ENCODE peak calls at places on chromosomes 4 and X, in seven cellular contexts. One of them, this sample, is unnamed.

GRCh38 chrX:45515262-45516215 is 314.9 kb upstream of the DIPK2B start:
- DNase-seq in kidney epithelial cell: peak; percentile 55
- DNase-seq in upper lobe of right lung: peak; percentile 68
- DNase-seq in RWPE2: peak; percentile 81
- DNase-seq in pancreas: peak; percentile 34
- DNase-seq in testis: peak; percentile 32
- DNase-seq in Peyer's patch: peak; percentile 71
- DNase-seq in this sample: peak; percentile 23

GRCh38 chr4:77990904-77991358 is 66.2 kb upstream of the FRAS1 start:
- DNase-seq in testis: no peak
- DNase-seq in kidney epithelial cell: no peak
- DNase-seq in upper lobe of right lung: no peak
- DNase-seq in pancreas: no peak
- DNase-seq in RWPE2: no peak
- DNase-seq in Peyer's patch: no peak
- DNase-seq in this sample: no peak

GRCh38 chr4:182089326-182089725 is 153.9 kb upstream of the TENM3 start:
- DNase-seq in pancreas: no peak
- DNase-seq in testis: no peak
- DNase-seq in upper lobe of right lung: no peak
- DNase-seq in RWPE2: no peak
- DNase-seq in Peyer's patch: no peak
- DNase-seq in kidney epithelial cell: no peak
- DNase-seq in this sample: no peak

GRCh38 chr4:21512351-21512750 is 436.2 kb downstream of the KCNIP4 start:
- DNase-seq in upper lobe of right lung: no peak
- DNase-seq in testis: peak; percentile 17
- DNase-seq in RWPE2: no peak
- DNase-seq in pancreas: no peak
- DNase-seq in Peyer's patch: no peak
- DNase-seq in kidney epithelial cell: no peak
- DNase-seq in this sample: peak; percentile 12

GRCh38 chrX:32985544-32985943 is 225.8 kb downstream of the DMD start:
- DNase-seq in testis: no peak
- DNase-seq in upper lobe of right lung: no peak
- DNase-seq in pancreas: no peak
- DNase-seq in RWPE2: no peak
- DNase-seq in Peyer's patch: no peak
- DNase-seq in kidney epithelial cell: no peak
- DNase-seq in this sample: no peak

GRCh38 chr4:84683065-84683464 is 100.1 kb downstream of the CDS1 start:
- DNase-seq in Peyer's patch: no peak
- DNase-seq in kidney epithelial cell: no peak
- DNase-seq in pancreas: no peak
- DNase-seq in RWPE2: no peak
- DNase-seq in upper lobe of right lung: no peak
- DNase-seq in testis: no peak
- DNase-seq in this sample: no peak

GRCh38 chr4:41209901-41210300 is 4.4 kb downstream of the APBB2 start:
- DNase-seq in RWPE2: no peak
- DNase-seq in Peyer's patch: peak; percentile 66
- DNase-seq in testis: no peak
- DNase-seq in upper lobe of right lung: no peak
- DNase-seq in kidney epithelial cell: no peak
- DNase-seq in pancreas: no peak
- DNase-seq in this sample: no peak

GRCh38 chr4:7368296-7368695 is 66.4 kb downstream of the PSAPL1 start:
- DNase-seq in kidney epithelial cell: no peak
- DNase-seq in RWPE2: no peak
- DNase-seq in Peyer's patch: no peak
- DNase-seq in upper lobe of right lung: peak; percentile 55
- DNase-seq in testis: no peak
- DNase-seq in pancreas: no peak
- DNase-seq in this sample: no peak

GRCh38 chr4:47662975-47663374 is 174.9 kb downstream of the CORIN start:
- DNase-seq in upper lobe of right lung: no peak
- DNase-seq in kidney epithelial cell: no peak
- DNase-seq in RWPE2: no peak
- DNase-seq in testis: no peak
- DNase-seq in pancreas: no peak
- DNase-seq in Peyer's patch: no peak
- DNase-seq in this sample: peak; percentile 45

GRCh38 chr4:78863254-78863869 is 75.9 kb downstream of the PAQR3 start:
- DNase-seq in upper lobe of right lung: no peak
- DNase-seq in kidney epithelial cell: no peak
- DNase-seq in testis: no peak
- DNase-seq in pancreas: no peak
- DNase-seq in RWPE2: no peak
- DNase-seq in Peyer's patch: no peak
- DNase-seq in this sample: no peak

GRCh38 chr4:95505149-95505548 is 43.6 kb downstream of the UNC5C start:
- DNase-seq in Peyer's patch: no peak
- DNase-seq in kidney epithelial cell: peak; percentile 35
- DNase-seq in RWPE2: no peak
- DNase-seq in upper lobe of right lung: no peak
- DNase-seq in testis: no peak
- DNase-seq in pancreas: no peak
- DNase-seq in this sample: no peak

GRCh38 chr4:179352221-179352620 is 1910.0 kb upstream of the AGA start:
- DNase-seq in upper lobe of right lung: no peak
- DNase-seq in Peyer's patch: no peak
- DNase-seq in kidney epithelial cell: no peak
- DNase-seq in RWPE2: no peak
- DNase-seq in pancreas: no peak
- DNase-seq in testis: no peak
- DNase-seq in this sample: no peak

GRCh38 chr4:3531306-3531886 is 826 bp downstream of the LRPAP1 start:
- DNase-seq in pancreas: peak; percentile 13
- DNase-seq in testis: no peak
- DNase-seq in Peyer's patch: no peak
- DNase-seq in RWPE2: no peak
- DNase-seq in upper lobe of right lung: peak; percentile 57
- DNase-seq in kidney epithelial cell: no peak
- DNase-seq in this sample: no peak

GRCh38 chr4:149914521-149915115 is 99.0 kb upstream of the IQCM start:
- DNase-seq in testis: peak; percentile 82
- DNase-seq in Peyer's patch: no peak
- DNase-seq in upper lobe of right lung: no peak
- DNase-seq in pancreas: no peak
- DNase-seq in kidney epithelial cell: no peak
- DNase-seq in RWPE2: no peak
- DNase-seq in this sample: peak; percentile 76

GRCh38 chr4:56466910-56467283 is 520 bp upstream of the SRP72 start:
- DNase-seq in kidney epithelial cell: no peak
- DNase-seq in RWPE2: no peak
- DNase-seq in Peyer's patch: no peak
- DNase-seq in pancreas: no peak
- DNase-seq in upper lobe of right lung: no peak
- DNase-seq in testis: no peak
- DNase-seq in this sample: no peak

GRCh38 chr4:7461171-7461570 is 26.4 kb upstream of the PSAPL1 start:
- DNase-seq in pancreas: no peak
- DNase-seq in testis: no peak
- DNase-seq in kidney epithelial cell: no peak
- DNase-seq in RWPE2: no peak
- DNase-seq in Peyer's patch: no peak
- DNase-seq in upper lobe of right lung: no peak
- DNase-seq in this sample: no peak

DNA sequence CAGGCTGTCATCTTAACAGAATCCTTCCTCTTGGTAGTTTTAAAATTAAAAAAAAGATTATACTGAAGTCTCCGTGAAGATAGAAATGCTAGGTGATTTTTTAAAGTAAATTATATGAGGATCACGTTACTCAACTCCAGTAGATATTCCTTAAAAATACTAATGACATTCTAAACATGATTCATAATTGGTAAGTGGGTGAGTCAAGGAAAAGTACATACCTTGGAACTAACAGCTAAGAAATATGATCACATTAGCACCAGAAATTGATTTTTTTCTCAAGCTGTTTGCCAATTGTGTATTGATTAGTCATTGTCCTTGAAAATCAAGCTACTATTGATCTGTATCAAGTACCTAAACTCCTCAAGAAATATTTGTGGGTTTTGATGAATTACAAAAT is 362.6 kb upstream of the PPP1R2C start:
- DNase-seq in upper lobe of right lung: no peak
- DNase-seq in kidney epithelial cell: no peak
- DNase-seq in Peyer's patch: no peak
- DNase-seq in RWPE2: no peak
- DNase-seq in testis: no peak
- DNase-seq in pancreas: no peak
- DNase-seq in this sample: no peak
- H3K27me3 ChIP-seq in upper lobe of right lung: no peaks in the 10 kb centered on the region
- H3K27me3 ChIP-seq in kidney epithelial cell: no peaks in the 10 kb centered on the region
- H3K27me3 ChIP-seq in Peyer's patch: no peaks in the 10 kb centered on the region
- H3K27me3 ChIP-seq in RWPE2: no peaks in the 10 kb centered on the region
- H3K27me3 ChIP-seq in testis: no peaks in the 10 kb centered on the region
- H3K27me3 ChIP-seq in pancreas: no peaks in the 10 kb centered on the region
- H3K27me3 ChIP-seq in this sample: no peaks in the 10 kb centered on the region

GRCh38 chrX:40314070-40314469 is 216.3 kb upstream of the BCOR start:
- DNase-seq in RWPE2: no peak
- DNase-seq in upper lobe of right lung: no peak
- DNase-seq in testis: no peak
- DNase-seq in kidney epithelial cell: no peak
- DNase-seq in pancreas: no peak
- DNase-seq in Peyer's patch: no peak
- DNase-seq in this sample: peak; percentile 41
- TF ChIP-seq CTCF in RWPE2: no peak
- TF ChIP-seq CTCF in upper lobe of right lung: peak; percentile 6
- TF ChIP-seq CTCF in testis: no peak
- TF ChIP-seq CTCF in kidney epithelial cell: no peak
- TF ChIP-seq CTCF in pancreas: no peak
- TF ChIP-seq CTCF in Peyer's patch: no peak
- TF ChIP-seq CTCF in this sample: peak; percentile 57

DNA sequence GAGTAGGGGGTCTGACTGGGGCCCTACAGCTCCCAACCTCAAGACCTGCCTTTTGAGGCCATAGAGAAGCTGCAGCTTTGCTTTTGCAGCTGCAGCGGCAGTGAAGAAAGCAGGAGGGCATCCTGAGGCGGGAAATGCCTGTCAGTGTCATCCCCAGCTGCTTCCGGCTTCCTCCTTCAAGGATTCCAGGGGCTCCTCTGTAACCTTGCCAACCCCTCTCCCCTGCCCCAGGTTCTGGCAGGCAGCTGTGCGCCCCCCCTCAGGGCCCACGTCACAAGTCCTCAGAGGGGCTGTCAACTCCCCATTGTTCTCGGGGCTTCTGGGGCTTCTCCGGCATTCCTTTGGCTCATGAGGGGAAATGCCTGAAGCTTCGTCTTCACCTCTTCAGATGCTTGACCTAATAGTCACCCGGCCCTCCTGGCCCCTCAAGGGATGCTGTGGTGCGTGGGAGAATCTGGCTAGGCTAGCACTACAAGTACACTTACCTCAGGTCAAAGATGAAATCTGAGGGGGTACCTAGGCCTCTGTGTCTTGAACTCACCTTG is 31.9 kb downstream of the APLN start:
- DNase-seq in testis: no peak
- DNase-seq in upper lobe of right lung: no peak
- DNase-seq in Peyer's patch: no peak
- DNase-seq in kidney epithelial cell: no peak
- DNase-seq in RWPE2: peak; percentile 68
- DNase-seq in pancreas: no peak
- DNase-seq in this sample: no peak
- H3K27me3 ChIP-seq in testis: no peaks in the 10 kb centered on the region
- H3K27me3 ChIP-seq in upper lobe of right lung: no peaks in the 10 kb centered on the region
- H3K27me3 ChIP-seq in Peyer's patch: no peaks in the 10 kb centered on the region
- H3K27me3 ChIP-seq in kidney epithelial cell: no peaks in the 10 kb centered on the region
- H3K27me3 ChIP-seq in RWPE2: no peaks in the 10 kb centered on the region
- H3K27me3 ChIP-seq in pancreas: no peaks in the 10 kb centered on the region
- H3K27me3 ChIP-seq in this sample: no peaks in the 10 kb centered on the region

DNA sequence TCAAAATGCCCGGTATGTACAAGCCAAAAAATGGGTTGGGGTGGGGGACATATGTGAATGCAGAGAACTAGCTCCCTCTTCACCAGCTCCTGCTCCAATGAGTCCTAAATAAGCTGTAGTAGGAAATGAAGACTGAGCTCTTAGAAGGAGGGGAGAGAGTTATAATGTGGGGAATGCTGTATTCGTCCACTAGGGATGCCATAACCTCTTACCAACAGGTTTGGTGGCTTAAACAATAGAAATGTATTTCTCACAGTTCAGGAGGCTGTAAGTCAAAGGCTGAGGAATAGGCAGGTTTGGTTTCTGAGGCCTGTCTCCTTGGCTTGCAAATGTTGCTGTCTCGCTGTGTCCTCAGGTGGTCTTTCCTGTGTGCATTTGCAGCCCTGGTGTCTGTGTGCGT is 4.4 kb upstream of the INPP4B start:
- DNase-seq in pancreas: no peak
- DNase-seq in Peyer's patch: no peak
- DNase-seq in RWPE2: no peak
- DNase-seq in testis: no peak
- DNase-seq in kidney epithelial cell: no peak
- DNase-seq in upper lobe of right lung: no peak
- DNase-seq in this sample: peak; percentile 16
- TF ChIP-seq CTCF in pancreas: no peak
- TF ChIP-seq CTCF in Peyer's patch: peak; percentile 7
- TF ChIP-seq CTCF in RWPE2: peak; percentile 36
- TF ChIP-seq CTCF in testis: peak; percentile 20
- TF ChIP-seq CTCF in kidney epithelial cell: peak; percentile 37
- TF ChIP-seq CTCF in upper lobe of right lung: no peak
- TF ChIP-seq CTCF in this sample: peak; percentile 65